ENCODE peak calls at places on chromosomes 6 and 20, in seven cellular contexts. One of them, this sample, is unnamed.

GRCh38 chr20:50928469-50928868 is 2.8 kb downstream of the ADNP start:
- DNase-seq in HL-60: no peak
- DNase-seq in neural crest cell: no peak
- DNase-seq in HuH-7: no peak
- DNase-seq in Daoy: no peak
- DNase-seq in IMR-90: no peak
- DNase-seq in activated naive CD8-positive, alpha-beta T cell treated with anti-CD3 and anti-CD28 coated beads for 36 hours: no peak
- DNase-seq in this sample: no peak

GRCh38 chr6:123838612-123839279 is 35.1 kb downstream of the NKAIN2 start:
- DNase-seq in Daoy: no peak
- DNase-seq in activated naive CD8-positive, alpha-beta T cell treated with anti-CD3 and anti-CD28 coated beads for 36 hours: no peak
- DNase-seq in neural crest cell: no peak
- DNase-seq in IMR-90: no peak
- DNase-seq in HuH-7: no peak
- DNase-seq in HL-60: no peak
- DNase-seq in this sample: peak; percentile 64

GRCh38 chr6:166955865-166956443 is 396 bp downstream of the RNASET2 start:
- DNase-seq in activated naive CD8-positive, alpha-beta T cell treated with anti-CD3 and anti-CD28 coated beads for 36 hours: no peak
- DNase-seq in HuH-7: peak; percentile 52
- DNase-seq in IMR-90: peak; percentile 15
- DNase-seq in HL-60: peak; percentile 43
- DNase-seq in Daoy: peak; percentile 16
- DNase-seq in neural crest cell: no peak
- DNase-seq in this sample: peak; percentile 46

GRCh38 chr6:56841372-56841749 is 113.5 kb upstream of the BEND6 start:
- DNase-seq in HuH-7: no peak
- DNase-seq in IMR-90: no peak
- DNase-seq in HL-60: no peak
- DNase-seq in Daoy: no peak
- DNase-seq in activated naive CD8-positive, alpha-beta T cell treated with anti-CD3 and anti-CD28 coated beads for 36 hours: no peak
- DNase-seq in neural crest cell: no peak
- DNase-seq in this sample: no peak

GRCh38 chr6:35489995-35490791 is 6.7 kb downstream of the TEAD3 start:
- DNase-seq in neural crest cell: peak; percentile 51
- DNase-seq in IMR-90: peak; percentile 81
- DNase-seq in Daoy: peak; percentile 42
- DNase-seq in HuH-7: no peak
- DNase-seq in HL-60: no peak
- DNase-seq in activated naive CD8-positive, alpha-beta T cell treated with anti-CD3 and anti-CD28 coated beads for 36 hours: no peak
- DNase-seq in this sample: no peak

GRCh38 chr6:51684038-51684437 is 403.4 kb downstream of the PKHD1 start:
- DNase-seq in HuH-7: no peak
- DNase-seq in IMR-90: no peak
- DNase-seq in neural crest cell: no peak
- DNase-seq in HL-60: no peak
- DNase-seq in activated naive CD8-positive, alpha-beta T cell treated with anti-CD3 and anti-CD28 coated beads for 36 hours: no peak
- DNase-seq in Daoy: no peak
- DNase-seq in this sample: no peak

GRCh38 chr20:11091496-11091895 is 417.7 kb upstream of the JAG1 start:
- DNase-seq in neural crest cell: no peak
- DNase-seq in IMR-90: no peak
- DNase-seq in HuH-7: no peak
- DNase-seq in HL-60: no peak
- DNase-seq in Daoy: no peak
- DNase-seq in activated naive CD8-positive, alpha-beta T cell treated with anti-CD3 and anti-CD28 coated beads for 36 hours: no peak
- DNase-seq in this sample: no peak

GRCh38 chr6:51487937-51488336 is 599.5 kb downstream of the PKHD1 start:
- DNase-seq in HL-60: no peak
- DNase-seq in IMR-90: no peak
- DNase-seq in HuH-7: no peak
- DNase-seq in Daoy: no peak
- DNase-seq in activated naive CD8-positive, alpha-beta T cell treated with anti-CD3 and anti-CD28 coated beads for 36 hours: no peak
- DNase-seq in neural crest cell: no peak
- DNase-seq in this sample: no peak

GRCh38 chr6:5996701-5997419 is 9.9 kb downstream of the NRN1 start:
- DNase-seq in HL-60: no peak
- DNase-seq in Daoy: peak; percentile 77
- DNase-seq in HuH-7: peak; percentile 54
- DNase-seq in neural crest cell: peak; percentile 42
- DNase-seq in activated naive CD8-positive, alpha-beta T cell treated with anti-CD3 and anti-CD28 coated beads for 36 hours: peak; percentile 44
- DNase-seq in IMR-90: peak; percentile 9
- DNase-seq in this sample: peak; percentile 47

GRCh38 chr20:64079273-64080012 is at the start of gene RGS19:
- DNase-seq in Daoy: peak; percentile 83
- DNase-seq in neural crest cell: peak; percentile 60
- DNase-seq in HuH-7: peak; percentile 87
- DNase-seq in HL-60: peak; percentile 97
- DNase-seq in IMR-90: peak; percentile 64
- DNase-seq in activated naive CD8-positive, alpha-beta T cell treated with anti-CD3 and anti-CD28 coated beads for 36 hours: peak; percentile 72
- DNase-seq in this sample: peak; percentile 85

GRCh38 chr6:168789699-168790098 is 348.7 kb downstream of the SMOC2 start:
- DNase-seq in activated naive CD8-positive, alpha-beta T cell treated with anti-CD3 and anti-CD28 coated beads for 36 hours: no peak
- DNase-seq in IMR-90: no peak
- DNase-seq in HuH-7: no peak
- DNase-seq in neural crest cell: no peak
- DNase-seq in HL-60: no peak
- DNase-seq in Daoy: no peak
- DNase-seq in this sample: no peak

GRCh38 chr6:145562771-145563615 is 172.3 kb downstream of the EPM2A start:
- DNase-seq in HuH-7: no peak
- DNase-seq in HL-60: no peak
- DNase-seq in activated naive CD8-positive, alpha-beta T cell treated with anti-CD3 and anti-CD28 coated beads for 36 hours: no peak
- DNase-seq in IMR-90: peak; percentile 20
- DNase-seq in Daoy: no peak
- DNase-seq in neural crest cell: no peak
- DNase-seq in this sample: no peak

GRCh38 chr6:133892444-133893323 is 3.8 kb downstream of the TCF21 start:
- DNase-seq in IMR-90: peak; percentile 65
- DNase-seq in HL-60: no peak
- DNase-seq in activated naive CD8-positive, alpha-beta T cell treated with anti-CD3 and anti-CD28 coated beads for 36 hours: no peak
- DNase-seq in neural crest cell: no peak
- DNase-seq in HuH-7: no peak
- DNase-seq in Daoy: no peak
- DNase-seq in this sample: no peak

GRCh38 chr6:106254636-106255035 is 70.9 kb downstream of the ATG5 start:
- DNase-seq in activated naive CD8-positive, alpha-beta T cell treated with anti-CD3 and anti-CD28 coated beads for 36 hours: no peak
- DNase-seq in HuH-7: no peak
- DNase-seq in Daoy: peak; percentile 74
- DNase-seq in neural crest cell: no peak
- DNase-seq in IMR-90: peak; percentile 70
- DNase-seq in HL-60: no peak
- DNase-seq in this sample: no peak

GRCh38 chr20:13425401-13425800 is 204.3 kb downstream of the ISM1 start:
- DNase-seq in neural crest cell: no peak
- DNase-seq in IMR-90: no peak
- DNase-seq in activated naive CD8-positive, alpha-beta T cell treated with anti-CD3 and anti-CD28 coated beads for 36 hours: no peak
- DNase-seq in HL-60: no peak
- DNase-seq in Daoy: no peak
- DNase-seq in HuH-7: no peak
- DNase-seq in this sample: no peak

GRCh38 chr6:166078294-166078693 is 89.4 kb downstream of the TBXT start:
- DNase-seq in HL-60: no peak
- DNase-seq in neural crest cell: no peak
- DNase-seq in IMR-90: peak; percentile 96
- DNase-seq in Daoy: peak; percentile 44
- DNase-seq in activated naive CD8-positive, alpha-beta T cell treated with anti-CD3 and anti-CD28 coated beads for 36 hours: no peak
- DNase-seq in HuH-7: no peak
- DNase-seq in this sample: peak; percentile 88

GRCh38 chr6:35185302-35185681 is 28.5 kb upstream of the SCUBE3 start:
- DNase-seq in HuH-7: peak; percentile 79
- DNase-seq in neural crest cell: no peak
- DNase-seq in activated naive CD8-positive, alpha-beta T cell treated with anti-CD3 and anti-CD28 coated beads for 36 hours: no peak
- DNase-seq in HL-60: no peak
- DNase-seq in Daoy: peak; percentile 84
- DNase-seq in IMR-90: peak; percentile 51
- DNase-seq in this sample: no peak

GRCh38 chr20:51318058-51318960 is 224.2 kb downstream of the NFATC2 start:
- DNase-seq in HuH-7: peak; percentile 86
- DNase-seq in IMR-90: no peak
- DNase-seq in activated naive CD8-positive, alpha-beta T cell treated with anti-CD3 and anti-CD28 coated beads for 36 hours: peak; percentile 48
- DNase-seq in Daoy: no peak
- DNase-seq in neural crest cell: peak; percentile 82
- DNase-seq in HL-60: peak; percentile 36
- DNase-seq in this sample: no peak

GRCh38 chr6:72987305-72987704 is 238.0 kb downstream of the KHDC1L start:
- DNase-seq in HuH-7: no peak
- DNase-seq in Daoy: no peak
- DNase-seq in activated naive CD8-positive, alpha-beta T cell treated with anti-CD3 and anti-CD28 coated beads for 36 hours: no peak
- DNase-seq in neural crest cell: no peak
- DNase-seq in IMR-90: no peak
- DNase-seq in HL-60: peak; percentile 14
- DNase-seq in this sample: no peak

GRCh38 chr6:163841326-163841725 is 426.8 kb downstream of the QKI start:
- DNase-seq in activated naive CD8-positive, alpha-beta T cell treated with anti-CD3 and anti-CD28 coated beads for 36 hours: no peak
- DNase-seq in IMR-90: no peak
- DNase-seq in HL-60: no peak
- DNase-seq in HuH-7: no peak
- DNase-seq in Daoy: no peak
- DNase-seq in neural crest cell: no peak
- DNase-seq in this sample: no peak

This sample was measured in SHP77.